ENCODE peak calls at places on chromosomes 5 and 9, in ten cellular contexts. G is SK-N-MC; H is cardiac muscle cell; J is tibial nerve; X is endodermal cell; M is CD4-positive, alpha-beta memory T cell; W is mesendoderm; P is A673; N is aorta; T is neuronal stem cell. V is an unnamed sample.

GRCh38 chr5:119268387-119269060 is 87.3 kb upstream of the TNFAIP8 start:
- DNase-seq in G (no peak), H (peak; percentile 92), J (peak; percentile 94), X (peak; percentile 100), M (peak; percentile 91), W (peak; percentile 97), P (peak; percentile 90), N (peak; percentile 99), T (peak; percentile 87), V (peak; percentile 98)

GRCh38 chr5:77035950-77036349 is 5.7 kb downstream of the AGGF1 start:
- DNase-seq in G (no peak), H (no peak), J (no peak), X (no peak), M (no peak), W (no peak), P (no peak), N (no peak), T (no peak), V (no peak)

GRCh38 chr9:110298028-110298605 is 39.5 kb downstream of the TXNDC8 start:
- DNase-seq in G (no peak), H (no peak), J (no peak), X (peak; percentile 47), M (no peak), W (peak; percentile 29), P (no peak), N (no peak), T (no peak), V (peak; percentile 74)

GRCh38 chr9:72489986-72490385 is 31.4 kb upstream of the TMC1 start:
- DNase-seq in G (no peak), H (no peak), J (no peak), X (no peak), M (no peak), W (no peak), P (no peak), N (no peak), T (no peak), V (no peak)

GRCh38 chr9:121169094-121169601 is 32.5 kb downstream of the RAB14 start:
- DNase-seq in G (no peak), H (peak; percentile 20), J (peak; percentile 16), X (no peak), M (peak; percentile 21), W (no peak), P (peak; percentile 33), N (no peak), T (no peak), V (peak; percentile 15)

GRCh38 chr9:16272766-16273165 is 597.7 kb downstream of the BNC2 start:
- DNase-seq in G (no peak), H (no peak), J (peak; percentile 32), X (no peak), M (no peak), W (no peak), P (no peak), N (no peak), T (no peak), V (no peak)

GRCh38 chr5:142977363-142978051 is 207.3 kb downstream of the ARHGAP26 start:
- DNase-seq in G (no peak), H (no peak), J (peak; percentile 23), X (peak; percentile 37), M (peak; percentile 56), W (peak; percentile 67), P (peak; percentile 58), N (no peak), T (no peak), V (no peak)

GRCh38 chr9:98521141-98521540 is 187.6 kb downstream of the GABBR2 start:
- DNase-seq in G (no peak), H (no peak), J (no peak), X (no peak), M (no peak), W (no peak), P (no peak), N (no peak), T (no peak), V (no peak)

DNA sequence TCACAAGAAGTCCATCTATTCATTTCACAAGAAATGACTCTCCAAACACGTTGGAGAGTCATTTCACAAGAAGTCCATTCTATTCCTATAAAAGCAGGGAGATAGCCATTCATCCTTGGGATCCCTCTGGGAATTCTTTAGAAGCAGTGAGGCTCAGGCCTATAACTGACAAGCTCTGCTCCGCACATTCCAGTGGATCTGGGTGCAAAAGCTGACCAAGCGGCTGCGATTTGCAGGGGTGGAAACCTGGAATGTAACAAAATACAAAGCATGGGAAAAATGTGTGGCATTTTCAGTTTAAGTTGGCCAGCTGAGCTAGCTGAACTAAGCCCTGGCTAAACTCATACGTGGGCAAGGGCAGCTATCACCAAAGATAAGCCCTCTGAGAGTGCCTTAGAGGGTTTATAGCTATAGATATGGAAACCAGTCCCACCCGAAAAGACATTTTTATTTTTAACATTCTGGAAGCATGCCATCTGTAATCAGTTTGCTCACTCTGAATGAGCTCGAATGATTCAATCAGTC is 8.7 kb downstream of the TAS2R1 start:
- DNase-seq in G (no peak), H (peak; percentile 54), J (no peak), X (no peak), M (no peak), W (peak; percentile 69), P (no peak), N (no peak), T (no peak), V (peak; percentile 72)
- H3K4me3 ChIP-seq in G (no peak overlapping the region), H (no peak overlapping the region), J (no peak overlapping the region), X (no peak overlapping the region), M (no peak overlapping the region), W (no peak overlapping the region), P (no peak overlapping the region), N (no peak overlapping the region), T (no peak overlapping the region), V (no peak overlapping the region)

DNA sequence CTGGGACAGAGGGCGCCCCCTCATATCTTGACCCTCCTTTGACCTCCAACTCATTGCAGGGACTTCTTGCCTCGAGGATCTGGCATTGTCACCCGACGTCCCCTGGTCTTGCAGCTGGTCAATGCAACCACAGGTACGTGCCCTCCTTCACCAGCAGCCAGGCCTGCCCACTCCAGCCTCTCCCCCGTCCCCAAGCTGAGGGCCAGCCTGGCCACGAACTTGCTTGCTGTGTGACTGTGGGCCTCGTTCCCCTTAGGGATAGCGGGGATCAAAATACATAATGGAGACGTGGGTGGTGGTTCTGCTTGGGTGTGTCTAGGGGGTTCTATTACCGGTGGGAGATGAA is 15.0 kb downstream of the DNM1 start:
- DNase-seq in G (no peak), H (no peak), J (no peak), X (no peak), M (no peak), W (no peak), P (no peak), N (no peak), T (no peak), V (peak; percentile 23)
- H3K4me3 ChIP-seq in G (peak overlapping the region; percentile 63), H (peak overlapping the region; percentile 13), J (peak overlapping the region; percentile 3), X (peak overlapping the region; percentile 66), M (peak overlapping the region; percentile 39), W (no peak overlapping the region), P (no peak overlapping the region), N (no peak overlapping the region), T (no peak overlapping the region), V (peak overlapping the region; percentile 44)

DNA sequence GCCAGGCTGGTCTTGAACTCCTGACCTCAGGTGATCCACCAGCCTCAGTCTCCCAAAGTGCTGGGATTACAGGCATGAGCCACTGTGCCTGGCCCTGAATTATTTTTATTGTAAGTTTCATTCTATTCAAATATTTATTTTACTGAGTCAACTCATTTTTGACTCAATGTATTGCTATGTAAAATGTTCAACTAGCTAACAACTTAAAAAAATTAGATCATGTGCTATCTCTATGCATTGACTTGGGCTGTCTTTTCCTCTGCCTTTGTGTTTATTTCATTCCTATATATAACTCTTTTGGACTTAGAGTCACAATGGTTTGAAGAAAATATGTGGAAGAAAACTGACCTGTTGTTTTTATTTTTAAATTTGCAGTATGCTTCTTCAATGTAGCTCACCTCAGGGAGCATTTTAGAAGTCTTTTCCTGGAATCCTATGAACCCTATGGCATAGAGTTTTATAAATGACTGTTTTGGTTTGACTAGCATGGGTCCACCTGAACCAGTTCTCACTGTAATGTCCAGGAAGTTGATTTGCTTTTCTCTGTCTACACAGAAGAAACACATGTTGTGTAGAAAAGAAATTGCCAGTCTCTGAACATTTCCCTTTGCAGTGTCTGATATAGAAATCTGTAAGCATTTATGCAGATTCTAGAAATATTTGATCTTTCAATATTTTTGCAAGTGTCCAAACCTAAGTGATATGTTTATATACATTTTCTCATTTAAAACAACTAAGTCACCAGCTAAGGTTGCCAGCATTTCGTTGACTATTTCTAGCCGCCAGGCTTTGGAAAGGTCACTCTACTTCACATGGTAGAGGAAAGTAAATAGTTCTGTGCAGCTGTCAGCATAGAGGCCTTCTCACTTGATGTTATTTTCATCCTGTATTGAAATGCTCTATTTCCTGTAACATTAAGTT is 138.8 kb downstream of the PCSK1 start:
- DNase-seq in G (no peak), H (no peak), J (no peak), X (no peak), M (no peak), W (no peak), P (no peak), N (no peak), T (no peak), V (no peak)
- H3K4me3 ChIP-seq in G (no peak overlapping the region), H (no peak overlapping the region), J (no peak overlapping the region), X (no peak overlapping the region), M (no peak overlapping the region), W (no peak overlapping the region), P (no peak overlapping the region), N (no peak overlapping the region), T (no peak overlapping the region), V (no peak overlapping the region)

GRCh38 chr9:129027224-129027684 is 877 bp downstream of the SH3GLB2 start:
- DNase-seq in G (no peak), H (no peak), J (no peak), X (no peak), M (no peak), W (peak; percentile 61), P (peak; percentile 37), N (no peak), T (no peak), V (no peak)

GRCh38 chr9:129027685-129028191 is 393 bp downstream of the SH3GLB2 start:
- DNase-seq in G (no peak), H (no peak), J (no peak), X (no peak), M (peak; percentile 86), W (peak; percentile 67), P (no peak), N (peak; percentile 87), T (peak; percentile 31), V (no peak)

GRCh38 chr9:129028192-129028966 is at the start of gene SH3GLB2:
- DNase-seq in G (peak; percentile 12), H (peak; percentile 96), J (peak; percentile 88), X (peak; percentile 99), M (peak; percentile 85), W (peak; percentile 92), P (peak; percentile 90), N (peak; percentile 99), T (peak; percentile 91), V (peak; percentile 96)

GRCh38 chr9:129023908-129024233 is 4.3 kb downstream of the SH3GLB2 start:
- DNase-seq in G (no peak), H (no peak), J (no peak), X (no peak), M (no peak), W (no peak), P (no peak), N (no peak), T (no peak), V (no peak)

DNA sequence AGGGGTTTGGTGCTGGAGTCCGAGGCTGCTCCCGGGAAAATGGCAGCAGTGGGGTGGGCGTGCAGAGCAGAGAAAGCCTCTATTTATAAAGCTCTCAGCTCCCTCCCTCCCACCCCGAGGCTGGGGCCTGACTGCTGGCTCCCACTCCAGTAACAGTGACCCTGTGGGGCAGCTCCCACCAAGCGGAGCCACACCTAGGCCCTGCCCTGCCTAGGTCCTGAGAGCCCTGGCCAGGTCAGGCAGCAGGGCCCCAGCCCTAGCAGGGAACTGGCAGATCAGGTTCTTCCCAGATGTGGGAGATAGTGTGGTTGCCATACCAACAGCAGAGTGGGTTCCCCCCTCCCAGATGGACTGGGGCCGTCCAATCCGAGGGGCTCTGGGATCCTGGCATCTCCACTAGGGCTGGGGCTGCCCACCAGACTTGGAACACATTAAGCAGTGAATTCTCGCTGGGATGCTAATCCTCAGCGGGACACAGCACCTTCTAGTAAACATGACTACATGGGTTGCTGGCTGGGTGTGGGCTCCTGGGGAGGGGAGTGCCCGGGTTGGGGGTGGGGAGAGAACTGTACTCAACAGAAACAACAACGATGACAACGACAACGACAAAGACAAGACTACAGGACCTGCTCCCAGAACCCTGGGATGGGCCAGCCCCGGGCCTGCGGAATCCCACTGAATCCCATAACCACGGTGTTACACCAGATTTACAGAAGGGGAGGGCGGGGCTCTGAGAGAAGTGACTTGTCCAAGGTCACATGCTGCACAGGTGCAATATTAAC is 1.5 kb downstream of the SH3GLB2 start:
- DNase-seq in G (no peak), H (peak; percentile 53), J (no peak), X (peak; percentile 89), M (no peak), W (peak; percentile 96), P (peak; percentile 63), N (no peak), T (no peak), V (peak; percentile 86)
- H3K4me3 ChIP-seq in G (peak overlapping the region; percentile 83), H (no peak overlapping the region), J (peak overlapping the region; percentile 91), X (peak overlapping the region; percentile 77), M (peak overlapping the region; percentile 52), W (no peak overlapping the region), P (peak overlapping the region; percentile 69), N (no peak overlapping the region), T (no peak overlapping the region), V (peak overlapping the region; percentile 0)

V was measured in Caco-2.